ENCODE peak calls at places on chromosomes 3 and 15, in ten cellular contexts. A is left cardiac atrium, B is RCC 7860, T is midbrain, H is hippocampal formation, I is amygdala, V is NCI-H2227 treated with DMSO at 0.1 percent for 48 hours, J is foreskin fibroblast, Z is M059J, W is NCI-H345. Y is an unnamed sample.
A peak's percentile ranks its signal among the peaks of the same experiment; 100 is the strongest.

GRCh38 chr3:14460342-14461005 is 58.1 kb downstream of the SLC6A6 start:
- DNase-seq in I (peak; percentile 56), W (no peak), B (peak; percentile 73), J (peak; percentile 93), A (peak; percentile 83), H (peak; percentile 46), T (peak; percentile 78), V (no peak), Z (peak; percentile 85), Y (peak; percentile 94)

GRCh38 chr3:157136647-157137387 is 23.1 kb downstream of the CCNL1 start:
- DNase-seq in T (no peak), A (no peak), J (no peak), Z (peak; percentile 68), I (no peak), W (no peak), B (peak; percentile 49), V (no peak), H (no peak), Y (no peak)

GRCh38 chr3:183698318-183698731 is 728 bp downstream of the YEATS2 start:
- DNase-seq in I (peak; percentile 53), W (peak; percentile 40), Z (peak; percentile 55), H (peak; percentile 32), V (peak; percentile 44), A (peak; percentile 40), B (no peak), J (no peak), T (peak; percentile 31), Y (no peak)

GRCh38 chr15:66145242-66146182 is 108.0 kb downstream of the MEGF11 start:
- DNase-seq in B (no peak), A (no peak), I (no peak), H (no peak), T (no peak), V (no peak), J (no peak), Z (peak; percentile 8), W (no peak), Y (no peak)

GRCh38 chr3:128873623-128874022 is 5.8 kb upstream of the ACAD9 start:
- DNase-seq in T (no peak), H (no peak), B (no peak), V (no peak), Z (no peak), A (no peak), I (no peak), J (no peak), W (no peak), Y (no peak)

GRCh38 chr15:99250001-99250400 is 620 bp upstream of the TTC23 start:
- DNase-seq in V (no peak), I (no peak), H (no peak), J (no peak), A (no peak), B (no peak), T (no peak), Z (no peak), W (no peak), Y (no peak)

GRCh38 chr15:91896656-91897055 is 43.1 kb downstream of the SLCO3A1 start:
- DNase-seq in Z (no peak), I (no peak), A (no peak), T (no peak), H (no peak), J (no peak), B (no peak), W (no peak), V (no peak), Y (no peak)

GRCh38 chr3:125032100-125032643 is 23.6 kb downstream of the HEG1 start:
- DNase-seq in W (no peak), Z (peak; percentile 49), T (no peak), A (peak; percentile 44), B (peak; percentile 91), H (no peak), I (no peak), J (peak; percentile 18), V (no peak), Y (no peak)

GRCh38 chr3:101825904-101826445 is 23.3 kb upstream of the NFKBIZ start:
- DNase-seq in W (no peak), A (no peak), H (no peak), Z (peak; percentile 61), T (no peak), B (no peak), V (no peak), J (peak; percentile 28), I (no peak), Y (no peak)

GRCh38 chr3:45499529-45499928 is 95.0 kb upstream of the LIMD1 start:
- DNase-seq in W (peak; percentile 12), J (no peak), T (peak; percentile 22), H (peak; percentile 49), Z (peak; percentile 55), V (peak; percentile 11), B (peak; percentile 14), I (no peak), A (no peak), Y (no peak)

GRCh38 chr3:189372205-189372764 is 200.5 kb downstream of the TPRG1 start:
- DNase-seq in W (peak; percentile 30), T (no peak), V (no peak), Z (no peak), A (no peak), I (no peak), J (no peak), H (no peak), B (no peak), Y (no peak)

GRCh38 chr3:179098388-179099077 is 26.9 kb upstream of the ZMAT3 start:
- DNase-seq in T (no peak), Z (peak; percentile 70), V (no peak), H (no peak), W (no peak), B (no peak), A (no peak), I (no peak), J (peak; percentile 32), Y (peak; percentile 35)

GRCh38 chr15:79896131-79896633 is 632 bp downstream of the MTHFS start:
- DNase-seq in W (no peak), B (no peak), A (no peak), I (no peak), J (no peak), H (no peak), T (no peak), V (no peak), Z (peak; percentile 12), Y (no peak)

GRCh38 chr3:12758025-12758830 is 831 bp downstream of the TMEM40 start:
- DNase-seq in T (no peak), W (no peak), J (peak; percentile 45), B (no peak), Z (peak; percentile 70), V (no peak), I (no peak), H (no peak), A (peak; percentile 68), Y (no peak)

GRCh38 chr3:128318275-128318920 is 148.3 kb downstream of the DNAJB8 start:
- DNase-seq in B (no peak), Z (no peak), A (no peak), W (no peak), V (no peak), I (no peak), H (no peak), J (no peak), T (no peak), Y (no peak)

GRCh38 chr3:49906004-49906860 is 2.6 kb upstream of the MST1R start:
- DNase-seq in J (peak; percentile 39), I (no peak), V (no peak), Z (peak; percentile 59), T (no peak), W (no peak), B (peak; percentile 11), A (peak; percentile 65), H (peak; percentile 15), Y (no peak)

GRCh38 chr15:99618941-99619411 is 53.2 kb downstream of the MEF2A start:
- DNase-seq in Z (no peak), B (no peak), I (no peak), J (peak; percentile 4), T (no peak), W (no peak), H (no peak), A (no peak), V (no peak), Y (no peak)

Y was measured in skeletal muscle cell.